ENCODE peak calls at places on chromosomes 13 and 19, in four cellular contexts. H is stomach, K is choroid plexus epithelial cell, V is kidney epithelial cell. U is an unnamed sample.

GRCh38 chr19:8261347-8261746 is 46.8 kb downstream of the CD320 start:
- DNase-seq in H (no peak), K (no peak), V (no peak), U (peak; percentile 1)

GRCh38 chr13:112783135-112783945 is 93.5 kb downstream of the ATP11A start:
- DNase-seq in H (peak; percentile 23), K (peak; percentile 58), V (no peak), U (no peak)

GRCh38 chr19:34171539-34171876 is 796 bp upstream of the LSM14A start:
- DNase-seq in H (no peak), K (peak; percentile 72), V (no peak), U (no peak)

GRCh38 chr19:415292-415691 is 6.3 kb upstream of the C2CD4C start:
- DNase-seq in H (no peak), K (no peak), V (no peak), U (no peak)

GRCh38 chr19:47711652-47712239 is 1.5 kb upstream of the EHD2 start:
- DNase-seq in H (no peak), K (no peak), V (no peak), U (no peak)

GRCh38 chr13:93169980-93170379 is 56.6 kb upstream of the GPC6 start:
- DNase-seq in H (no peak), K (peak; percentile 89), V (peak; percentile 98), U (no peak)

GRCh38 chr19:19554074-19555023 is 16.3 kb downstream of the CILP2 start:
- DNase-seq in H (peak; percentile 65), K (peak; percentile 56), V (no peak), U (peak; percentile 37)

GRCh38 chr19:55902080-55902751 is 29.9 kb downstream of the NLRP13 start:
- DNase-seq in H (no peak), K (no peak), V (no peak), U (no peak)

GRCh38 chr19:1768918-1769644 is 15.8 kb downstream of the ONECUT3 start:
- DNase-seq in H (no peak), K (no peak), V (no peak), U (no peak)

GRCh38 chr19:42471554-42472249 is 29.0 kb upstream of the CXCL17 start:
- DNase-seq in H (peak; percentile 46), K (no peak), V (no peak), U (peak; percentile 8)

GRCh38 chr19:47258895-47259555 is 2.7 kb downstream of the CCDC9 start:
- DNase-seq in H (no peak), K (no peak), V (no peak), U (no peak)

GRCh38 chr13:105513448-105513847 is 1022.0 kb downstream of the EFNB2 start:
- DNase-seq in H (no peak), K (peak; percentile 3), V (no peak), U (no peak)

GRCh38 chr13:39913928-39914327 is 258.5 kb downstream of the COG6 start:
- DNase-seq in H (no peak), K (peak; percentile 91), V (no peak), U (no peak)

GRCh38 chr19:44883962-44884361 is 7.1 kb upstream of the TOMM40 start:
- DNase-seq in H (no peak), K (peak; percentile 68), V (no peak), U (no peak)

GRCh38 chr19:1469936-1470863 is 8.8 kb downstream of the C19orf25 start:
- DNase-seq in H (peak; percentile 57), K (peak; percentile 25), V (no peak), U (peak; percentile 42)

GRCh38 chr13:74290324-74290773 is 156.1 kb upstream of the KLF12 start:
- DNase-seq in H (no peak), K (peak; percentile 98), V (peak; percentile 90), U (peak; percentile 18)

GRCh38 chr13:98254541-98254940 is 77.5 kb upstream of the RNF113B start:
- DNase-seq in H (no peak), K (no peak), V (no peak), U (no peak)

GRCh38 chr13:35838356-35838755 is 292.8 kb downstream of the DCLK1 start:
- DNase-seq in H (no peak), K (peak; percentile 89), V (peak; percentile 44), U (no peak)

GRCh38 chr19:21321134-21321533 is 8.1 kb downstream of the ZNF708 start:
- DNase-seq in H (no peak), K (no peak), V (no peak), U (no peak)

GRCh38 chr13:51747438-51748434 is 56.2 kb downstream of the DHRS12 start:
- DNase-seq in H (no peak), K (no peak), V (no peak), U (no peak)

GRCh38 chr19:14363203-14364097 is 17.8 kb upstream of the ADGRE5 start:
- DNase-seq in H (peak; percentile 50), K (peak; percentile 50), V (no peak), U (peak; percentile 56)

GRCh38 chr19:51389143-51389542 is 1.2 kb downstream of the C19orf84 start:
- DNase-seq in H (no peak), K (no peak), V (no peak), U (no peak)

GRCh38 chr19:51398096-51398704 is 7.8 kb upstream of the C19orf84 start:
- DNase-seq in H (no peak), K (peak; percentile 58), V (no peak), U (no peak)

GRCh38 chr19:51391073-51391611 is 751 bp upstream of the C19orf84 start:
- DNase-seq in H (no peak), K (no peak), V (no peak), U (no peak)

GRCh38 chr19:51396175-51396574 is 5.8 kb upstream of the C19orf84 start:
- DNase-seq in H (no peak), K (no peak), V (no peak), U (no peak)

DNA sequence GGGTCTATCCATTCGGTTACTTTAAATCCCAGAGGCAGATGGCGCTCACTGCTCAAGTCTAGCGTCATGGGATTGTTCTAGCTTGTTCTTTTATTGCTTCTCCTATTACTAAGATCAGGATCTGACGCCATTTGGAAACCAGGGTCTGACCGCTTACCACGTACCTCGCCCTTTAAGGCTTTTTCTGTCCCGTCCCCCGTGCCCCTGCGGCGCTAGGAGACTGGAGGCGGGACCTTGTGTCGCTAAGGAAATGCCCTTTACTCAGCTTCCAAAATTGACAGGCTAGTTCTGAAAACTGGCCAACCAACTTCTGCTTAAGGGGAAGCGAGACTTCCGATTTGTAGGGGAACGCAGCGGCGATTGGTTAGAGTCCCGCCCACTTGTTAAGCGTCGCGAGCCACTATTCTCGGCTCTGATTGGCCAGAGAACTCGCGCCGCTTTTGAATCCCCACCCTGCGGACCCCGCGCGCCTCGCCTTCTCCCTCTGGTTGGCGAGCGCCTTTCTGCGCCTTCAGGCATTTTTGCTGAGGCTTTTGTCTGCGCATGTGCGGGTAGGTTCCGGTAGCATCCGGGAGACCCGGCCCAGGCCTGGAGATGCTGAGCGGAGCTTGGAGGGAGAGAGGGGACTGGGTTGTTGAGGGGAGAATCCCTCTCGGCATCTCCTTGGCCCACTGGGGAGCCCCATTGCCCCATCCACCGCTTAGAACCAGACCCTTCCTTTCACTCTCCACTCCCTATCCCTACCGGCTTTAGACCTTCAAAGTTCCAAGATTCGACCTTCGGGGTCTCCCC is 3.9 kb upstream of the C19orf84 start:
- DNase-seq in H (peak; percentile 92), K (peak; percentile 100), V (peak; percentile 96), U (peak; percentile 93)
- TF ChIP-seq CTCF in H (no peak), K (peak; percentile 46), V (no peak), U (no peak)

GRCh38 chr13:102561933-102562332 is 34.9 kb upstream of the TPP2 start:
- DNase-seq in H (no peak), K (no peak), V (no peak), U (no peak)

GRCh38 chr13:102558029-102558428 is 38.8 kb upstream of the TPP2 start:
- DNase-seq in H (no peak), K (no peak), V (no peak), U (no peak)

GRCh38 chr13:102550507-102550906 is 46.3 kb upstream of the TPP2 start:
- DNase-seq in H (no peak), K (no peak), V (no peak), U (no peak)

GRCh38 chr13:102556806-102557205 is 40.0 kb upstream of the TPP2 start:
- DNase-seq in H (no peak), K (no peak), V (no peak), U (no peak)

GRCh38 chr13:102555914-102556553 is 40.8 kb upstream of the TPP2 start:
- DNase-seq in H (no peak), K (peak; percentile 66), V (peak; percentile 23), U (no peak)
- TF ChIP-seq CTCF in H (peak; percentile 24), K (peak; percentile 65), V (peak; percentile 41), U (peak; percentile 33)

DNA sequence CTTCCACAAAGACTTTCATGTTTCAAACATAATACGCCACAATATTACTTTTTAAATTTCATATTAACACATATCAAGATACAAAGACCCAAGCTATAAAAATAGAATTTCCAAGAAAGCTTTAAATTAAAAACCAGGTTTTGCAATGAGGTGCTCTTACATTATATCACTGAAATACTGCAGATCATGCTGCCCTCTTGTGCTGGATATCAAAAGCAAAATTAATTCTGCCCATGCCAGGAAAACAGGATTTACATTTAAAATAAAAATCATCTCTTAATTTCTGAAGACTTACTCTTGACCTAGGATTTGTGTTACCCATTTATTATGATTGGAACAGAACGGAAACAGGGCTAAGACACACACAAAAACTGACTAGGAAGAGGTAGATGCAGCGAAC is 145.0 kb downstream of the ABCC4 start:
- DNase-seq in H (no peak), K (peak; percentile 73), V (no peak), U (no peak)
- TF ChIP-seq CTCF in H (no peak), K (peak; percentile 57), V (peak; percentile 7), U (no peak)

GRCh38 chr19:11970174-11970573 is 5.3 kb downstream of the ZNF763 start:
- DNase-seq in H (no peak), K (no peak), V (no peak), U (no peak)

GRCh38 chr19:11964858-11965645 is at the start of gene ZNF763:
- DNase-seq in H (peak; percentile 96), K (peak; percentile 86), V (peak; percentile 34), U (peak; percentile 98)

GRCh38 chr19:11963566-11964355 is 1.1 kb upstream of the ZNF763 start:
- DNase-seq in H (peak; percentile 76), K (peak; percentile 78), V (no peak), U (peak; percentile 85)

GRCh38 chr19:11964496-11964857 is 363 bp upstream of the ZNF763 start:
- DNase-seq in H (no peak), K (no peak), V (no peak), U (no peak)
- TF ChIP-seq CTCF in H (no peak), K (peak; percentile 46), V (no peak), U (no peak)

DNA sequence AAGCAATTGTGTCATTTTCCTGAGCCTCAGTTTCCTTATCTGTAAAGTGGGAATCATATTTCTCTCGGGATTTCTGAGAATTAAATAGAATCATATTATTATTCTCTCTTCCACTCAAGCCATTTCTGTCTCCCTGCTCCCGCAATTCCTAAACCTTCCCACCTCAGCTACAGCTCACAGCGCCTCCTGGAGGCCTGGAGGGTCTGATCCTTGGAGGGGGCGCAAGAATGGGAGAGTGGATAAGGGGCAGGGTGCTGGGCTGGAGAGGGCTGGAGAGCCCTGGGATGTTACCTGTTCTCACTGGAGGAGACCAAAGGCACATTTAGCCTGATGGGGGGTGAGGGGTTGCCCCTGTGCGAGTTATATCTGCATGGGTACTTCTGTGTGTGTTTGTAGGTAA is 31.1 kb upstream of the CYP2S1 start:
- DNase-seq in H (no peak), K (no peak), V (no peak), U (no peak)
- TF ChIP-seq CTCF in H (no peak), K (peak; percentile 21), V (no peak), U (no peak)

DNA sequence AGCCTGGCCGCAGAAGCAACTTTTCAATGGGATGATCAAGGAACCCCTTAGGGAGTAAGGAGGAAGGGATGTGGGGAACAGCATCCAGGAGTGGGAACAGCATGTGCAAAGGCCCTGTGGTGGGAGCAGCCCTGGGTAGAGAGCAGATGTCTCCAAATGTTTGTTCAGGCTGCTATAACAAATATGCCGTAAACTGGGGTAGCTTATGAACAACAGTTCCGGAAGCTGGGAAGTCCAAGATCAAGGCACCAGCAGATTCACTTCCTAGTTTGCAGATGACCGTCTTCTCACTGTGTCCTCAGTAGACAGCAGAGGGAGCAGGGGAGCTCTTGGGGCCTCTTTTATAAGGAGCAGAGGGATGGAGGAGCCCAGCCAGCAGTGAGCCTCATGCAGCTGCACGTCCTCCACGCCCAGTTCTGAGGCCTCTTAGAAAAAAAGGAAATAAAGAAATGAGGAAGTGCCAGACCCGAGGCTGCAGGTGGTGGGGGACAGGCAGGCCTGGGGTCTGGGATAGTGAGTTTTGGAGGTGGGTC is 4.2 kb upstream of the LRRC25 start:
- DNase-seq in H (no peak), K (peak; percentile 84), V (no peak), U (no peak)
- TF ChIP-seq CTCF in H (no peak), K (peak; percentile 70), V (peak; percentile 60), U (no peak)

U was measured in thyroid gland.